ENCODE peak calls at places on chromosome 19, in ten cellular contexts. One of them, this sample, is unnamed.

GRCh38 chr19:29843180-29844051 is 31.6 kb downstream of the CCNE1 start:
- DNase-seq in kidney glomerular epithelial cell: no peak
- DNase-seq in stimulated activated CD4-positive, alpha-beta T cell treated with anti-CD3 and anti-CD28 coated beads, Interleukin-4, amount 100 ng/mL, for 48 hours: no peak
- DNase-seq in substantia nigra: peak; percentile 33
- DNase-seq in stimulated activated CD8-positive, alpha-beta memory T cell treated with anti-CD3 and anti-CD28 coated beads, Interleukin-4, amount 100 ng/mL, for 1 hour: no peak
- DNase-seq in neural progenitor cell: peak; percentile 66
- DNase-seq in left kidney: peak; percentile 84
- DNase-seq in NCI-H1436: no peak
- DNase-seq in astrocyte of the hippocampus: peak; percentile 39
- DNase-seq in T-helper 9 cell: no peak
- DNase-seq in this sample: no peak

GRCh38 chr19:39103151-39103550 is 19.0 kb downstream of the ACP7 start:
- DNase-seq in neural progenitor cell: no peak
- DNase-seq in stimulated activated CD8-positive, alpha-beta memory T cell treated with anti-CD3 and anti-CD28 coated beads, Interleukin-4, amount 100 ng/mL, for 1 hour: no peak
- DNase-seq in stimulated activated CD4-positive, alpha-beta T cell treated with anti-CD3 and anti-CD28 coated beads, Interleukin-4, amount 100 ng/mL, for 48 hours: no peak
- DNase-seq in astrocyte of the hippocampus: no peak
- DNase-seq in left kidney: no peak
- DNase-seq in kidney glomerular epithelial cell: no peak
- DNase-seq in NCI-H1436: no peak
- DNase-seq in substantia nigra: no peak
- DNase-seq in T-helper 9 cell: no peak
- DNase-seq in this sample: no peak

GRCh38 chr19:45822716-45823115 is 7.6 kb upstream of the RSPH6A start:
- DNase-seq in NCI-H1436: no peak
- DNase-seq in left kidney: no peak
- DNase-seq in neural progenitor cell: no peak
- DNase-seq in T-helper 9 cell: no peak
- DNase-seq in stimulated activated CD4-positive, alpha-beta T cell treated with anti-CD3 and anti-CD28 coated beads, Interleukin-4, amount 100 ng/mL, for 48 hours: no peak
- DNase-seq in stimulated activated CD8-positive, alpha-beta memory T cell treated with anti-CD3 and anti-CD28 coated beads, Interleukin-4, amount 100 ng/mL, for 1 hour: no peak
- DNase-seq in kidney glomerular epithelial cell: no peak
- DNase-seq in substantia nigra: no peak
- DNase-seq in astrocyte of the hippocampus: no peak
- DNase-seq in this sample: no peak

GRCh38 chr19:13164370-13165090 is 14.3 kb downstream of the IER2 start:
- DNase-seq in T-helper 9 cell: peak; percentile 45
- DNase-seq in kidney glomerular epithelial cell: peak; percentile 38
- DNase-seq in neural progenitor cell: peak; percentile 92
- DNase-seq in substantia nigra: peak; percentile 42
- DNase-seq in stimulated activated CD8-positive, alpha-beta memory T cell treated with anti-CD3 and anti-CD28 coated beads, Interleukin-4, amount 100 ng/mL, for 1 hour: no peak
- DNase-seq in astrocyte of the hippocampus: peak; percentile 66
- DNase-seq in stimulated activated CD4-positive, alpha-beta T cell treated with anti-CD3 and anti-CD28 coated beads, Interleukin-4, amount 100 ng/mL, for 48 hours: peak; percentile 44
- DNase-seq in left kidney: peak; percentile 98
- DNase-seq in NCI-H1436: peak; percentile 90
- DNase-seq in this sample: peak; percentile 90

GRCh38 chr19:32750441-32751055 is 31.0 kb downstream of the TDRD12 start:
- DNase-seq in NCI-H1436: no peak
- DNase-seq in neural progenitor cell: no peak
- DNase-seq in kidney glomerular epithelial cell: no peak
- DNase-seq in stimulated activated CD4-positive, alpha-beta T cell treated with anti-CD3 and anti-CD28 coated beads, Interleukin-4, amount 100 ng/mL, for 48 hours: no peak
- DNase-seq in left kidney: no peak
- DNase-seq in astrocyte of the hippocampus: no peak
- DNase-seq in substantia nigra: no peak
- DNase-seq in stimulated activated CD8-positive, alpha-beta memory T cell treated with anti-CD3 and anti-CD28 coated beads, Interleukin-4, amount 100 ng/mL, for 1 hour: no peak
- DNase-seq in T-helper 9 cell: no peak
- DNase-seq in this sample: no peak

GRCh38 chr19:50667177-50667758 is 18.0 kb downstream of the C19orf81 start:
- DNase-seq in substantia nigra: no peak
- DNase-seq in stimulated activated CD4-positive, alpha-beta T cell treated with anti-CD3 and anti-CD28 coated beads, Interleukin-4, amount 100 ng/mL, for 48 hours: no peak
- DNase-seq in T-helper 9 cell: no peak
- DNase-seq in stimulated activated CD8-positive, alpha-beta memory T cell treated with anti-CD3 and anti-CD28 coated beads, Interleukin-4, amount 100 ng/mL, for 1 hour: no peak
- DNase-seq in left kidney: no peak
- DNase-seq in kidney glomerular epithelial cell: no peak
- DNase-seq in neural progenitor cell: no peak
- DNase-seq in NCI-H1436: no peak
- DNase-seq in astrocyte of the hippocampus: no peak
- DNase-seq in this sample: no peak

GRCh38 chr19:47573076-47574026 is at the start of gene ZNF541:
- DNase-seq in stimulated activated CD8-positive, alpha-beta memory T cell treated with anti-CD3 and anti-CD28 coated beads, Interleukin-4, amount 100 ng/mL, for 1 hour: peak; percentile 50
- DNase-seq in T-helper 9 cell: peak; percentile 81
- DNase-seq in left kidney: peak; percentile 89
- DNase-seq in stimulated activated CD4-positive, alpha-beta T cell treated with anti-CD3 and anti-CD28 coated beads, Interleukin-4, amount 100 ng/mL, for 48 hours: peak; percentile 71
- DNase-seq in NCI-H1436: no peak
- DNase-seq in neural progenitor cell: no peak
- DNase-seq in astrocyte of the hippocampus: peak; percentile 71
- DNase-seq in kidney glomerular epithelial cell: no peak
- DNase-seq in substantia nigra: peak; percentile 60
- DNase-seq in this sample: no peak

GRCh38 chr19:34837262-34837661 is 64.2 kb upstream of the ZNF599 start:
- DNase-seq in substantia nigra: no peak
- DNase-seq in neural progenitor cell: no peak
- DNase-seq in T-helper 9 cell: no peak
- DNase-seq in NCI-H1436: no peak
- DNase-seq in kidney glomerular epithelial cell: no peak
- DNase-seq in left kidney: no peak
- DNase-seq in astrocyte of the hippocampus: no peak
- DNase-seq in stimulated activated CD4-positive, alpha-beta T cell treated with anti-CD3 and anti-CD28 coated beads, Interleukin-4, amount 100 ng/mL, for 48 hours: no peak
- DNase-seq in stimulated activated CD8-positive, alpha-beta memory T cell treated with anti-CD3 and anti-CD28 coated beads, Interleukin-4, amount 100 ng/mL, for 1 hour: no peak
- DNase-seq in this sample: no peak

GRCh38 chr19:3034845-3035541 is 5.9 kb upstream of the TLE2 start:
- DNase-seq in astrocyte of the hippocampus: peak; percentile 71
- DNase-seq in neural progenitor cell: peak; percentile 62
- DNase-seq in left kidney: peak; percentile 58
- DNase-seq in substantia nigra: no peak
- DNase-seq in T-helper 9 cell: peak; percentile 26
- DNase-seq in kidney glomerular epithelial cell: no peak
- DNase-seq in stimulated activated CD4-positive, alpha-beta T cell treated with anti-CD3 and anti-CD28 coated beads, Interleukin-4, amount 100 ng/mL, for 48 hours: peak; percentile 42
- DNase-seq in NCI-H1436: no peak
- DNase-seq in stimulated activated CD8-positive, alpha-beta memory T cell treated with anti-CD3 and anti-CD28 coated beads, Interleukin-4, amount 100 ng/mL, for 1 hour: no peak
- DNase-seq in this sample: no peak

GRCh38 chr19:15583346-15583745 is 31.7 kb upstream of the CYP4F8 start:
- DNase-seq in kidney glomerular epithelial cell: no peak
- DNase-seq in left kidney: no peak
- DNase-seq in astrocyte of the hippocampus: no peak
- DNase-seq in neural progenitor cell: no peak
- DNase-seq in substantia nigra: no peak
- DNase-seq in T-helper 9 cell: no peak
- DNase-seq in NCI-H1436: no peak
- DNase-seq in stimulated activated CD8-positive, alpha-beta memory T cell treated with anti-CD3 and anti-CD28 coated beads, Interleukin-4, amount 100 ng/mL, for 1 hour: no peak
- DNase-seq in stimulated activated CD4-positive, alpha-beta T cell treated with anti-CD3 and anti-CD28 coated beads, Interleukin-4, amount 100 ng/mL, for 48 hours: no peak
- DNase-seq in this sample: no peak

GRCh38 chr19:40717325-40717879 is 490 bp downstream of the ITPKC start:
- DNase-seq in neural progenitor cell: no peak
- DNase-seq in T-helper 9 cell: no peak
- DNase-seq in stimulated activated CD8-positive, alpha-beta memory T cell treated with anti-CD3 and anti-CD28 coated beads, Interleukin-4, amount 100 ng/mL, for 1 hour: no peak
- DNase-seq in NCI-H1436: no peak
- DNase-seq in left kidney: no peak
- DNase-seq in kidney glomerular epithelial cell: peak; percentile 8
- DNase-seq in stimulated activated CD4-positive, alpha-beta T cell treated with anti-CD3 and anti-CD28 coated beads, Interleukin-4, amount 100 ng/mL, for 48 hours: no peak
- DNase-seq in astrocyte of the hippocampus: no peak
- DNase-seq in substantia nigra: no peak
- DNase-seq in this sample: no peak

GRCh38 chr19:44990459-44990858 is 10.8 kb upstream of the RELB start:
- DNase-seq in NCI-H1436: no peak
- DNase-seq in substantia nigra: no peak
- DNase-seq in stimulated activated CD4-positive, alpha-beta T cell treated with anti-CD3 and anti-CD28 coated beads, Interleukin-4, amount 100 ng/mL, for 48 hours: no peak
- DNase-seq in stimulated activated CD8-positive, alpha-beta memory T cell treated with anti-CD3 and anti-CD28 coated beads, Interleukin-4, amount 100 ng/mL, for 1 hour: no peak
- DNase-seq in kidney glomerular epithelial cell: no peak
- DNase-seq in neural progenitor cell: no peak
- DNase-seq in astrocyte of the hippocampus: no peak
- DNase-seq in left kidney: no peak
- DNase-seq in T-helper 9 cell: no peak
- DNase-seq in this sample: no peak

GRCh38 chr19:42498387-42498786 is 29.9 kb downstream of the CEACAM1 start:
- DNase-seq in neural progenitor cell: no peak
- DNase-seq in stimulated activated CD8-positive, alpha-beta memory T cell treated with anti-CD3 and anti-CD28 coated beads, Interleukin-4, amount 100 ng/mL, for 1 hour: no peak
- DNase-seq in stimulated activated CD4-positive, alpha-beta T cell treated with anti-CD3 and anti-CD28 coated beads, Interleukin-4, amount 100 ng/mL, for 48 hours: no peak
- DNase-seq in astrocyte of the hippocampus: no peak
- DNase-seq in left kidney: no peak
- DNase-seq in kidney glomerular epithelial cell: no peak
- DNase-seq in substantia nigra: no peak
- DNase-seq in T-helper 9 cell: no peak
- DNase-seq in NCI-H1436: no peak
- DNase-seq in this sample: peak; percentile 52

GRCh38 chr19:24033962-24034342 is 53.0 kb upstream of the ZNF254 start:
- DNase-seq in astrocyte of the hippocampus: peak; percentile 75
- DNase-seq in T-helper 9 cell: peak; percentile 8
- DNase-seq in left kidney: peak; percentile 83
- DNase-seq in stimulated activated CD8-positive, alpha-beta memory T cell treated with anti-CD3 and anti-CD28 coated beads, Interleukin-4, amount 100 ng/mL, for 1 hour: no peak
- DNase-seq in neural progenitor cell: peak; percentile 46
- DNase-seq in substantia nigra: peak; percentile 8
- DNase-seq in kidney glomerular epithelial cell: peak; percentile 56
- DNase-seq in stimulated activated CD4-positive, alpha-beta T cell treated with anti-CD3 and anti-CD28 coated beads, Interleukin-4, amount 100 ng/mL, for 48 hours: no peak
- DNase-seq in NCI-H1436: peak; percentile 8
- DNase-seq in this sample: peak; percentile 51

GRCh38 chr19:47511681-47512080 is 3.2 kb downstream of the NAPA start:
- DNase-seq in astrocyte of the hippocampus: no peak
- DNase-seq in kidney glomerular epithelial cell: peak; percentile 18
- DNase-seq in stimulated activated CD4-positive, alpha-beta T cell treated with anti-CD3 and anti-CD28 coated beads, Interleukin-4, amount 100 ng/mL, for 48 hours: no peak
- DNase-seq in substantia nigra: no peak
- DNase-seq in T-helper 9 cell: no peak
- DNase-seq in NCI-H1436: no peak
- DNase-seq in stimulated activated CD8-positive, alpha-beta memory T cell treated with anti-CD3 and anti-CD28 coated beads, Interleukin-4, amount 100 ng/mL, for 1 hour: no peak
- DNase-seq in left kidney: no peak
- DNase-seq in neural progenitor cell: no peak
- DNase-seq in this sample: no peak

GRCh38 chr19:18193388-18194207 is 580 bp downstream of the MPV17L2 start:
- DNase-seq in neural progenitor cell: peak; percentile 45
- DNase-seq in left kidney: peak; percentile 58
- DNase-seq in NCI-H1436: no peak
- DNase-seq in T-helper 9 cell: no peak
- DNase-seq in astrocyte of the hippocampus: peak; percentile 24
- DNase-seq in stimulated activated CD4-positive, alpha-beta T cell treated with anti-CD3 and anti-CD28 coated beads, Interleukin-4, amount 100 ng/mL, for 48 hours: no peak
- DNase-seq in kidney glomerular epithelial cell: no peak
- DNase-seq in stimulated activated CD8-positive, alpha-beta memory T cell treated with anti-CD3 and anti-CD28 coated beads, Interleukin-4, amount 100 ng/mL, for 1 hour: no peak
- DNase-seq in substantia nigra: no peak
- DNase-seq in this sample: no peak

GRCh38 chr19:12365094-12365371 is 450 bp downstream of the ZNF442 start:
- DNase-seq in kidney glomerular epithelial cell: no peak
- DNase-seq in astrocyte of the hippocampus: peak; percentile 74
- DNase-seq in NCI-H1436: no peak
- DNase-seq in neural progenitor cell: no peak
- DNase-seq in stimulated activated CD8-positive, alpha-beta memory T cell treated with anti-CD3 and anti-CD28 coated beads, Interleukin-4, amount 100 ng/mL, for 1 hour: no peak
- DNase-seq in stimulated activated CD4-positive, alpha-beta T cell treated with anti-CD3 and anti-CD28 coated beads, Interleukin-4, amount 100 ng/mL, for 48 hours: no peak
- DNase-seq in substantia nigra: no peak
- DNase-seq in left kidney: peak; percentile 77
- DNase-seq in T-helper 9 cell: no peak
- DNase-seq in this sample: peak; percentile 63

GRCh38 chr19:10112895-10113591 is 1.6 kb downstream of the P2RY11 start:
- DNase-seq in neural progenitor cell: peak; percentile 62
- DNase-seq in T-helper 9 cell: peak; percentile 66
- DNase-seq in kidney glomerular epithelial cell: no peak
- DNase-seq in astrocyte of the hippocampus: peak; percentile 59
- DNase-seq in NCI-H1436: no peak
- DNase-seq in stimulated activated CD4-positive, alpha-beta T cell treated with anti-CD3 and anti-CD28 coated beads, Interleukin-4, amount 100 ng/mL, for 48 hours: peak; percentile 68
- DNase-seq in substantia nigra: no peak
- DNase-seq in stimulated activated CD8-positive, alpha-beta memory T cell treated with anti-CD3 and anti-CD28 coated beads, Interleukin-4, amount 100 ng/mL, for 1 hour: no peak
- DNase-seq in left kidney: peak; percentile 64
- DNase-seq in this sample: no peak

GRCh38 chr19:18007605-18007938 is 398 bp upstream of the ARRDC2 start:
- DNase-seq in kidney glomerular epithelial cell: no peak
- DNase-seq in T-helper 9 cell: no peak
- DNase-seq in stimulated activated CD8-positive, alpha-beta memory T cell treated with anti-CD3 and anti-CD28 coated beads, Interleukin-4, amount 100 ng/mL, for 1 hour: no peak
- DNase-seq in neural progenitor cell: no peak
- DNase-seq in stimulated activated CD4-positive, alpha-beta T cell treated with anti-CD3 and anti-CD28 coated beads, Interleukin-4, amount 100 ng/mL, for 48 hours: no peak
- DNase-seq in astrocyte of the hippocampus: no peak
- DNase-seq in substantia nigra: no peak
- DNase-seq in left kidney: no peak
- DNase-seq in NCI-H1436: no peak
- DNase-seq in this sample: no peak